ENCODE peak calls at places on chromosomes 11 and 22, in four cellular contexts. One of them, this sample, is unnamed.

GRCh38 chr11:17439316-17439782 is 37.3 kb downstream of the ABCC8 start:
- DNase-seq in neuronal stem cell: no peak
- DNase-seq in fibroblast of the aortic adventitia: no peak
- DNase-seq in effector memory CD8-positive, alpha-beta T cell: no peak
- DNase-seq in this sample: no peak

GRCh38 chr11:5367461-5368074 is 16.0 kb upstream of the OR51M1 start:
- DNase-seq in neuronal stem cell: no peak
- DNase-seq in fibroblast of the aortic adventitia: peak
- DNase-seq in effector memory CD8-positive, alpha-beta T cell: no peak
- DNase-seq in this sample: peak

GRCh38 chr11:19183641-19184040 is 18.1 kb downstream of the CSRP3 start:
- DNase-seq in neuronal stem cell: no peak
- DNase-seq in fibroblast of the aortic adventitia: no peak
- DNase-seq in effector memory CD8-positive, alpha-beta T cell: no peak
- DNase-seq in this sample: no peak

GRCh38 chr22:40922484-40923303 is 28.5 kb upstream of the RBX1 start:
- DNase-seq in neuronal stem cell: peak
- DNase-seq in fibroblast of the aortic adventitia: peak
- DNase-seq in effector memory CD8-positive, alpha-beta T cell: peak
- DNase-seq in this sample: peak

GRCh38 chr11:124623861-124624525 is 1.3 kb downstream of the TBRG1 start:
- DNase-seq in neuronal stem cell: no peak
- DNase-seq in fibroblast of the aortic adventitia: peak
- DNase-seq in effector memory CD8-positive, alpha-beta T cell: no peak
- DNase-seq in this sample: peak

GRCh38 chr11:130520231-130520630 is 71.8 kb downstream of the ADAMTS15 start:
- DNase-seq in neuronal stem cell: no peak
- DNase-seq in fibroblast of the aortic adventitia: peak
- DNase-seq in effector memory CD8-positive, alpha-beta T cell: no peak
- DNase-seq in this sample: peak

GRCh38 chr11:120830092-120830491 is 193.8 kb upstream of the TBCEL start:
- DNase-seq in neuronal stem cell: no peak
- DNase-seq in fibroblast of the aortic adventitia: no peak
- DNase-seq in effector memory CD8-positive, alpha-beta T cell: no peak
- DNase-seq in this sample: no peak

GRCh38 chr11:25435197-25435596 is 896.7 kb upstream of the ANO3 start:
- DNase-seq in neuronal stem cell: no peak
- DNase-seq in fibroblast of the aortic adventitia: no peak
- DNase-seq in effector memory CD8-positive, alpha-beta T cell: no peak
- DNase-seq in this sample: no peak

GRCh38 chr11:1877211-1878133 is 14.2 kb downstream of the PRR33 start:
- DNase-seq in neuronal stem cell: no peak
- DNase-seq in fibroblast of the aortic adventitia: peak
- DNase-seq in effector memory CD8-positive, alpha-beta T cell: no peak
- DNase-seq in this sample: no peak

This sample was measured in AG10803.